ENCODE peak calls at places on chromosomes 5 and 9, in ten cellular contexts. Q is ovary, J is K562, N is H1, H is A549, D is sigmoid colon, M is upper lobe of left lung, B is HepG2, G is SK-N-SH, Y is stomach. K is an unnamed sample.

GRCh38 chr9:113580041-113580953 is 116.8 kb downstream of the RGS3 start:
- DNase-seq in Q (no peak), J (no peak), N (no peak), H (no peak), D (peak), M (peak), B (no peak), G (no peak), Y (peak), K (peak)

GRCh38 chr5:59069438-59070079 is 486.7 kb downstream of the RAB3C start:
- DNase-seq in Q (no peak), J (no peak), N (no peak), H (peak), D (peak), M (no peak), B (peak), G (no peak), Y (no peak), K (no peak)

GRCh38 chr9:114308361-114308950 is 14.4 kb upstream of the ORM1 start:
- DNase-seq in Q (peak), J (no peak), N (peak), H (no peak), D (peak), M (no peak), B (no peak), G (no peak), Y (peak), K (no peak)

GRCh38 chr5:17238521-17239041 is 21.1 kb downstream of the BASP1 start:
- DNase-seq in Q (no peak), J (no peak), N (no peak), H (no peak), D (no peak), M (no peak), B (no peak), G (no peak), Y (no peak), K (no peak)

GRCh38 chr5:16135003-16135402 is 44.6 kb downstream of the MARCHF11 start:
- DNase-seq in Q (no peak), J (no peak), N (no peak), H (no peak), D (no peak), M (no peak), B (no peak), G (peak), Y (no peak), K (no peak)

GRCh38 chr9:27665121-27665520 is 91.8 kb upstream of the C9orf72 start:
- DNase-seq in Q (no peak), J (no peak), N (no peak), H (no peak), D (no peak), M (no peak), B (no peak), G (no peak), Y (no peak), K (no peak)

GRCh38 chr5:172102251-172102870 is 85.7 kb downstream of the STK10 start:
- DNase-seq in Q (no peak), J (no peak), N (no peak), H (no peak), D (no peak), M (no peak), B (no peak), G (no peak), Y (no peak), K (no peak)

GRCh38 chr5:14216902-14217301 is 73.8 kb downstream of the TRIO start:
- DNase-seq in Q (no peak), J (no peak), N (no peak), H (no peak), D (no peak), M (no peak), B (peak), G (no peak), Y (no peak), K (no peak)

GRCh38 chr5:79876510-79876909 is 114.6 kb downstream of the MTX3 start:
- DNase-seq in Q (no peak), J (no peak), N (no peak), H (no peak), D (no peak), M (no peak), B (no peak), G (no peak), Y (no peak), K (no peak)

GRCh38 chr9:37466037-37466709 is 923 bp upstream of the ZBTB5 start:
- DNase-seq in Q (peak), J (peak), N (peak), H (peak), D (peak), M (peak), B (peak), G (peak), Y (peak), K (peak)

GRCh38 chr9:80797841-80798688 is 891.3 kb downstream of the TLE1 start:
- DNase-seq in Q (peak), J (no peak), N (no peak), H (no peak), D (peak), M (no peak), B (no peak), G (peak), Y (no peak), K (peak)

GRCh38 chr5:168532471-168532870 is 3.4 kb downstream of the FBLL1 start:
- DNase-seq in Q (no peak), J (no peak), N (no peak), H (no peak), D (no peak), M (no peak), B (no peak), G (peak), Y (no peak), K (no peak)

GRCh38 chr5:167248262-167248661 is 1043.2 kb upstream of the WWC1 start:
- DNase-seq in Q (no peak), J (no peak), N (no peak), H (no peak), D (no peak), M (no peak), B (no peak), G (no peak), Y (no peak), K (no peak)

GRCh38 chr9:85420750-85421149 is 321.0 kb downstream of the AGTPBP1 start:
- DNase-seq in Q (no peak), J (no peak), N (no peak), H (no peak), D (no peak), M (no peak), B (no peak), G (no peak), Y (no peak), K (no peak)

GRCh38 chr5:158549306-158549705 is 550.4 kb downstream of the EBF1 start:
- DNase-seq in Q (no peak), J (no peak), N (no peak), H (no peak), D (no peak), M (no peak), B (no peak), G (no peak), Y (no peak), K (no peak)

GRCh38 chr5:143008809-143009521 is 238.8 kb downstream of the ARHGAP26 start:
- DNase-seq in Q (no peak), J (no peak), N (no peak), H (no peak), D (no peak), M (no peak), B (no peak), G (no peak), Y (peak), K (peak)

GRCh38 chr9:114272739-114273431 is 50.0 kb upstream of the ORM1 start:
- DNase-seq in Q (peak), J (no peak), N (no peak), H (no peak), D (peak), M (no peak), B (no peak), G (no peak), Y (no peak), K (no peak)

GRCh38 chr5:148011407-148012124 is 52.2 kb upstream of the SPINK5 start:
- DNase-seq in Q (no peak), J (no peak), N (no peak), H (no peak), D (no peak), M (no peak), B (no peak), G (no peak), Y (no peak), K (no peak)

GRCh38 chr5:60540855-60541805 is 158.8 kb downstream of the DEPDC1B start:
- DNase-seq in Q (no peak), J (no peak), N (no peak), H (no peak), D (no peak), M (no peak), B (peak), G (no peak), Y (no peak), K (no peak)

GRCh38 chr9:134192311-134192950 is 28.1 kb upstream of the RNU6ATAC start:
- DNase-seq in Q (peak), J (no peak), N (no peak), H (no peak), D (peak), M (no peak), B (no peak), G (peak), Y (no peak), K (no peak)

GRCh38 chr5:140312067-140312790 is 9.3 kb upstream of the PFDN1 start:
- DNase-seq in Q (no peak), J (no peak), N (no peak), H (peak), D (peak), M (no peak), B (no peak), G (no peak), Y (peak), K (no peak)

GRCh38 chr5:95237324-95237723 is 47.6 kb downstream of the MCTP1 start:
- DNase-seq in Q (no peak), J (no peak), N (no peak), H (no peak), D (no peak), M (no peak), B (no peak), G (no peak), Y (no peak), K (no peak)

GRCh38 chr9:132207839-132208615 is 46.2 kb downstream of the NTNG2 start:
- DNase-seq in Q (no peak), J (no peak), N (peak), H (no peak), D (no peak), M (no peak), B (no peak), G (no peak), Y (no peak), K (no peak)

GRCh38 chr5:66660401-66660800 is 64.2 kb downstream of the MAST4 start:
- DNase-seq in Q (no peak), J (no peak), N (no peak), H (no peak), D (no peak), M (no peak), B (no peak), G (no peak), Y (no peak), K (no peak)

GRCh38 chr9:84886866-84887265 is 217.3 kb downstream of the NTRK2 start:
- DNase-seq in Q (no peak), J (no peak), N (no peak), H (no peak), D (no peak), M (no peak), B (no peak), G (no peak), Y (no peak), K (no peak)

GRCh38 chr9:127066060-127066774 is 56.2 kb downstream of the ANGPTL2 start:
- DNase-seq in Q (no peak), J (no peak), N (no peak), H (no peak), D (no peak), M (no peak), B (no peak), G (no peak), Y (no peak), K (no peak)

GRCh38 chr9:21560281-21560745 is 78.2 kb upstream of the IFNE start:
- DNase-seq in Q (no peak), J (no peak), N (no peak), H (no peak), D (no peak), M (no peak), B (no peak), G (no peak), Y (no peak), K (no peak)

GRCh38 chr5:1874820-1875219 is 7.9 kb downstream of the IRX4 start:
- DNase-seq in Q (no peak), J (no peak), N (no peak), H (no peak), D (no peak), M (peak), B (no peak), G (no peak), Y (no peak), K (no peak)

GRCh38 chr9:76020654-76021053 is 130.2 kb downstream of the PCSK5 start:
- DNase-seq in Q (no peak), J (no peak), N (no peak), H (no peak), D (no peak), M (no peak), B (no peak), G (no peak), Y (no peak), K (no peak)

GRCh38 chr9:4117835-4118610 is 181.8 kb downstream of the GLIS3 start:
- DNase-seq in Q (peak), J (peak), N (peak), H (peak), D (no peak), M (peak), B (peak), G (peak), Y (no peak), K (no peak)

GRCh38 chr9:73079326-73079725 is 72.3 kb upstream of the ANXA1 start:
- DNase-seq in Q (no peak), J (no peak), N (no peak), H (peak), D (no peak), M (no peak), B (peak), G (no peak), Y (no peak), K (no peak)

GRCh38 chr5:176899296-176899891 is at the start of gene HK3:
- DNase-seq in Q (no peak), J (no peak), N (no peak), H (no peak), D (peak), M (no peak), B (no peak), G (no peak), Y (no peak), K (no peak)

GRCh38 chr9:97431549-97432143 is 19.8 kb downstream of the TDRD7 start:
- DNase-seq in Q (no peak), J (no peak), N (no peak), H (no peak), D (no peak), M (no peak), B (no peak), G (no peak), Y (no peak), K (no peak)

GRCh38 chr5:178467261-178468195 is 122.7 kb downstream of the COL23A1 start:
- DNase-seq in Q (peak), J (no peak), N (no peak), H (no peak), D (peak), M (no peak), B (no peak), G (no peak), Y (peak), K (no peak)

GRCh38 chr5:74586831-74587230 is 53.7 kb downstream of the ENC1 start:
- DNase-seq in Q (no peak), J (no peak), N (no peak), H (no peak), D (no peak), M (no peak), B (no peak), G (no peak), Y (no peak), K (no peak)

GRCh38 chr5:73544429-73545402 is 20.7 kb downstream of the ANKRA2 start:
- DNase-seq in Q (no peak), J (no peak), N (no peak), H (peak), D (no peak), M (no peak), B (peak), G (peak), Y (peak), K (no peak)

GRCh38 chr5:56155085-56155484 is 78.0 kb downstream of the ANKRD55 start:
- DNase-seq in Q (no peak), J (no peak), N (no peak), H (no peak), D (no peak), M (no peak), B (no peak), G (no peak), Y (no peak), K (no peak)

GRCh38 chr5:86360801-86361200 is 256.9 kb upstream of the COX7C start:
- DNase-seq in Q (no peak), J (no peak), N (no peak), H (no peak), D (no peak), M (no peak), B (no peak), G (no peak), Y (no peak), K (no peak)

GRCh38 chr5:75214928-75215327 is 21.8 kb downstream of the ANKRD31 start:
- DNase-seq in Q (no peak), J (no peak), N (no peak), H (no peak), D (no peak), M (no peak), B (peak), G (no peak), Y (no peak), K (no peak)

GRCh38 chr9:96068511-96068910 is 193.0 kb downstream of the ERCC6L2 start:
- DNase-seq in Q (peak), J (no peak), N (no peak), H (no peak), D (no peak), M (no peak), B (no peak), G (no peak), Y (peak), K (no peak)

DNA sequence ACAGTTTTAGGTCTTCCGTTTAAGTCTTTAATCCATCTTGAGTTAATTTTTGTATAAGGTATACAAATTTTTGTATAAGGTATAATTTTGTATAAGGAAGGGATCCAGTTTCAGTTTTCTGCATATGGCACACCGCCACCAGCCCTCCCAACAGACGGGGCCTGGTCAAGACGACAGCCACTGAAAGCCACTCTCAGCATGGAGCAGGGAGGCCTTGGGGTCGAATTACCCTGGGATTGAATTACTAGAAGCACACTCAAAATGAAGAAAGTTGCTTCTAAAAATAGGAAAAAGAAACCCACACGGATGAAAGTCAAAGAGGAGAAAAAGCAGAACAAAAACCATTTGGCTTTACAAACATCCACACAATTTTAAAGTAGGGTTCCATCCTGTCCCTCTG is 586.2 kb upstream of the ADAMTS16 start:
- DNase-seq in Q (no peak), J (no peak), N (no peak), H (no peak), D (no peak), M (no peak), B (no peak), G (no peak), Y (no peak), K (no peak)
- TF ChIP-seq EP300 in Q (no peak), J (no peak), N (no peak), H (no peak), D (no peak), M (no peak), B (no peak), G (no peak), Y (no peak), K (no peak)

GRCh38 chr5:5306696-5307095 is 115.8 kb upstream of the ICE1 start:
- DNase-seq in Q (no peak), J (no peak), N (no peak), H (no peak), D (no peak), M (no peak), B (no peak), G (no peak), Y (no peak), K (no peak)
- TF ChIP-seq EP300 in Q (no peak), J (no peak), N (no peak), H (no peak), D (no peak), M (no peak), B (no peak), G (no peak), Y (no peak), K (no peak)

GRCh38 chr9:32251539-32251938 is 132.9 kb upstream of the ACO1 start:
- DNase-seq in Q (peak), J (no peak), N (peak), H (peak), D (peak), M (no peak), B (peak), G (peak), Y (peak), K (peak)
- TF ChIP-seq EP300 in Q (no peak), J (no peak), N (no peak), H (no peak), D (no peak), M (no peak), B (no peak), G (peak), Y (no peak), K (no peak)

DNA sequence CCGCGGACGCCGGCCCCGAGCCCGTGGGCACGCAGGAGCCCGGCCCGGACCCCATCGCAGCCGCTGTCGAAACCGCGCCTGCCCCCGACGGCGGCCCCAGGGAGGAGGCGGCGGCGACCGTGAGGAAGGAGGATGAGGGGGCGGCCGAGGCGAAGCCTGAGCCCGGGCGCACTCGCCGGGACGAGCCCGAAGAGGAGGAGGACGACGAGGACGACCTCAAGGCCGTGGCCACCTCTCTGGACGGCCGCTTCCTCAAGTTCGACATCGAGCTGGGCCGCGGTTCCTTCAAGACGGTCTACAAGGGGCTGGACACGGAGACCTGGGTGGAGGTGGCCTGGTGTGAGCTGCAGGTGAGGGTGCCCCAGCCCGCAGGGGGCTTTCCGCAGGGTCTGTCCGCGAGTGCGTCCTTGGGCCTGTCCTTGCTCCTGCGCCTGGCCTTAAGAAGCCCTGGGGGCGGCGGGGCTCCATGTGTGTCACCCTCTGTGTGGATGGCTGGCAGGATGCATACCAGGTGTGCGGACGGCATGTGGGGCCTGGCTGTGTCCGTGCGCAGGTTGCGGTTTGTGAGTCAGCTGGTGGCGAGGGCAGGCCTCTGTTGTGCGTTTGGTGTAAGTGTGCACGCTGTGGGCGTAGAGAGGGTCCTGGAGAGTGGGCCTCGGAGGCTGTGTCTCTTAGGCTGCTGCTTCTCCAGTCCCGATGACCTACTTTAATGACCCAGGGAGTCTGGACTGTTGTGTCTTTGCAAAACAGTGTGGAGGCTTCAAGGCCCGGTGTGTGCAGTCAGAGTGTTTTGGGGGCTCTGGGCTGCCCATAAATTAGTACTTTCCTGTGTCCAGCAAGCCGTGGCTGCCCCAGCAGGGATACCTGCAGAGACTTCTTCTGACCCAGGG is 1.6 kb downstream of the WNK2 start:
- DNase-seq in Q (no peak), J (no peak), N (peak), H (no peak), D (no peak), M (peak), B (no peak), G (peak), Y (no peak), K (no peak)
- TF ChIP-seq EP300 in Q (no peak), J (no peak), N (no peak), H (no peak), D (no peak), M (no peak), B (no peak), G (no peak), Y (no peak), K (no peak)